ENCODE peak calls at places on chromosomes 12 and 14, in seven cellular contexts. N is heart left ventricle, C is uterus, L is ovary, Z is HCT116, X is stomach, H is transverse colon. A is an unnamed sample.

GRCh38 chr12:89770391-89770790 is 61.8 kb upstream of the ATP2B1 start:
- DNase-seq in H (no peak), Z (no peak), L (no peak), C (no peak), N (no peak), X (no peak), A (no peak)

GRCh38 chr12:121953695-121954094 is 35.3 kb downstream of the CFAP251 start:
- DNase-seq in X (no peak), C (no peak), Z (no peak), L (no peak), N (no peak), H (no peak), A (no peak)

GRCh38 chr14:69963966-69964365 is 84.8 kb downstream of the SMOC1 start:
- DNase-seq in X (no peak), L (no peak), Z (no peak), N (no peak), C (no peak), H (no peak), A (no peak)

GRCh38 chr14:105537580-105538474 is 11.4 kb downstream of the TMEM121 start:
- DNase-seq in L (peak; percentile 64), C (no peak), X (peak; percentile 78), N (peak; percentile 56), H (peak; percentile 62), Z (no peak), A (peak; percentile 68)

GRCh38 chr12:108547633-108548172 is 13.3 kb downstream of the SART3 start:
- DNase-seq in N (no peak), H (no peak), Z (no peak), X (no peak), C (no peak), L (no peak), A (no peak)

GRCh38 chr14:100686858-100687257 is 39.8 kb upstream of the DLK1 start:
- DNase-seq in X (no peak), C (no peak), N (no peak), H (no peak), L (no peak), Z (no peak), A (no peak)

GRCh38 chr12:46356655-46357437 is 15.7 kb downstream of the SLC38A2 start:
- DNase-seq in N (no peak), L (no peak), X (no peak), C (no peak), Z (no peak), H (no peak), A (no peak)

GRCh38 chr14:84028205-84028604 is 1501.7 kb upstream of the FLRT2 start:
- DNase-seq in N (no peak), H (no peak), X (no peak), L (no peak), Z (no peak), C (no peak), A (no peak)

GRCh38 chr14:29144598-29144997 is 378.0 kb downstream of the FOXG1 start:
- DNase-seq in Z (no peak), C (no peak), N (no peak), H (no peak), X (no peak), L (no peak), A (no peak)

GRCh38 chr14:102999227-102999895 is 58.0 kb downstream of the CDC42BPB start:
- DNase-seq in X (no peak), N (no peak), C (no peak), L (no peak), H (no peak), Z (no peak), A (no peak)

GRCh38 chr12:33514893-33515292 is 75.3 kb upstream of the SYT10 start:
- DNase-seq in C (no peak), X (no peak), L (no peak), N (no peak), Z (no peak), H (no peak), A (no peak)

GRCh38 chr14:58780595-58780994 is 142.8 kb downstream of the DACT1 start:
- DNase-seq in L (no peak), C (no peak), H (peak; percentile 37), X (no peak), Z (no peak), N (no peak), A (no peak)

GRCh38 chr12:54522213-54522612 is 24.7 kb downstream of the NCKAP1L start:
- DNase-seq in X (no peak), Z (no peak), L (no peak), H (no peak), N (no peak), C (no peak), A (no peak)

DNA sequence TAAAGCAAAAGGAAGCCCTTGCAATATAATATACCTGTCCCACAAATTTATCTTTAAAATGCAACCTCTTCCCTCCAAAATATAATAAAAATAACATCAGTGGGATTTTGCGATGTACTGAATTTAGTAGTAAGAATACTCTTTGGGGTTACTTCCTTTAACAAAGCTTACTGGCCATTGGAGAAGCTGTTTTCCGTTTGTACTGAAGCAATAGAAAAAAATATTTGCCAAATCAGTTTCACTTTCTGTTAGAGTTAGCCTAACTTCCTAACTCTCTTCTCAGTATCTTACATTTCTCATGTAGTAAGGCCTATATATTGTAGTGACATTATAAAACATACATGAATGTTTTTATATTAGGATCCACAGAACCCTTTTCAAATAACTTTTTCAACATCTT is 3.7 kb downstream of the MAX start:
- DNase-seq in Z (no peak), H (no peak), N (no peak), X (no peak), L (no peak), C (no peak), A (no peak)
- H3K27ac ChIP-seq in Z (no peak overlapping the region), H (peak overlapping the region; percentile 77), N (peak overlapping the region; percentile 65), X (peak overlapping the region; percentile 25), L (no peak overlapping the region), C (peak overlapping the region; percentile 9), A (peak overlapping the region; percentile 82)

DNA sequence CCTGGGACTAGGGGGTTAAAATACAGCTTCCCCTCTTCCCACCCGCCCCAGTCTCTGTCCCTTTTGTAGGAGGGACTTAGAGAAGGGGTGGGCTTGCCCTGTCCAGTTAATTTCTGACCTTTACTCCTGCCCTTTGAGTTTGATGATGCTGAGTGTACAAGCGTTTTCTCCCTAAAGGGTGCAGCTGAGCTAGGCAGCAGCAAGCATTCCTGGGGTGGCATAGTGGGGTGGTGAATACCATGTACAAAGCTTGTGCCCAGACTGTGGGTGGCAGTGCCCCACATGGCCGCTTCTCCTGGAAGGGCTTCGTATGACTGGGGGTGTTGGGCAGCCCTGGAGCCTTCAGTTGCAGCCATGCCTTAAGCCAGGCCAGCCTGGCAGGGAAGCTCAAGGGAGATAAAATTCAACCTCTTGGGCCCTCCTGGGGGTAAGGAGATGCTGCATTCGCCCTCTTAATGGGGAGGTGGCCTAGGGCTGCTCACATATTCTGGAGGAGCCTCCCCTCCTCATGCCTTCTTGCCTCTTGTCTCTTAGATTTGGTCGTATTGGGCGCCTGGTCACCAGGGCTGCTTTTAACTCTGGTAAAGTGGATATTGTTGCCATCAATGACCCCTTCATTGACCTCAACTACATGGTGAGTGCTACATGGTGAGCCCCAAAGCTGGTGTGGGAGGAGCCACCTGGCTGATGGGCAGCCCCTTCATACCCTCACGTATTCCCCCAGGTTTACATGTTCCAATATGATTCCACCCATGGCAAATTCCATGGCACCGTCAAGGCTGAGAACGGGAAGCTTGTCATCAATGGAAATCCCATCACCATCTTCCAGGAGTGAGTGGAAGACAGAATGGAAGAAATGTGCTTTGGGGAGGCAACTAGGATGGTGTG is 1.9 kb downstream of the GAPDH start:
- DNase-seq in C (no peak), H (no peak), N (no peak), Z (no peak), X (no peak), L (no peak), A (peak; percentile 63)
- TF ChIP-seq POLR2A in C (no peak), H (no peak), N (no peak), Z (no peak), X (no peak), L (no peak), A (no peak)

GRCh38 chr14:32378284-32378683 is 49.2 kb downstream of the AKAP6 start:
- DNase-seq in L (no peak), C (no peak), Z (no peak), N (no peak), H (no peak), X (no peak), A (no peak)
- H3K27ac ChIP-seq in L (no peak overlapping the region), C (no peak overlapping the region), Z (no peak overlapping the region), N (no peak overlapping the region), H (no peak overlapping the region), X (no peak overlapping the region), A (no peak overlapping the region)

GRCh38 chr14:55129086-55129427 is at the start of gene LGALS3:
- DNase-seq in H (peak; percentile 88), N (peak; percentile 91), X (peak; percentile 87), L (peak; percentile 83), Z (no peak), C (peak; percentile 80), A (peak; percentile 86)
- TF ChIP-seq POLR2A in H (peak; percentile 23), N (peak; percentile 90), X (no peak), L (peak; percentile 78), Z (peak; percentile 82), C (peak; percentile 75), A (no peak)

GRCh38 chr12:12425616-12426015 is 68.7 kb downstream of the BORCS5 start:
- DNase-seq in H (no peak), X (no peak), Z (no peak), L (no peak), N (no peak), C (no peak), A (no peak)
- H3K27ac ChIP-seq in H (no peak overlapping the region), X (peak overlapping the region; percentile 26), Z (no peak overlapping the region), L (no peak overlapping the region), N (no peak overlapping the region), C (no peak overlapping the region), A (no peak overlapping the region)

GRCh38 chr12:21888464-21888863 is 52.8 kb downstream of the ABCC9 start:
- DNase-seq in N (no peak), Z (no peak), X (no peak), C (no peak), L (no peak), H (no peak), A (no peak)

GRCh38 chr12:21893924-21894323 is 47.3 kb downstream of the ABCC9 start:
- DNase-seq in C (no peak), X (no peak), H (no peak), N (no peak), Z (no peak), L (no peak), A (no peak)

GRCh38 chr12:21892341-21892740 is 48.9 kb downstream of the ABCC9 start:
- DNase-seq in C (peak; percentile 23), N (no peak), X (no peak), Z (no peak), L (no peak), H (no peak), A (no peak)

GRCh38 chr12:21894792-21895392 is 46.3 kb downstream of the ABCC9 start:
- DNase-seq in L (no peak), N (no peak), X (no peak), Z (no peak), H (no peak), C (no peak), A (peak; percentile 66)

GRCh38 chr12:21891763-21892217 is 49.4 kb downstream of the ABCC9 start:
- DNase-seq in H (peak; percentile 38), L (peak; percentile 18), Z (no peak), C (peak; percentile 75), N (peak; percentile 65), X (no peak), A (peak; percentile 93)
- TF ChIP-seq POLR2A in H (no peak), L (no peak), Z (no peak), C (no peak), N (no peak), X (no peak), A (no peak)

A was measured in sigmoid colon.